ENCODE peak calls at places on chromosomes 11 and 22, in nine cellular contexts. K, Y, G, Z, F, H, P, J and T are unnamed samples.

GRCh38 chr11:67120881-67121710 is 2.0 kb downstream of the KDM2A start:
- DNase-seq in K (peak; percentile 53), Y (no peak), G (no peak), Z (peak; percentile 36), F (no peak), H (no peak), P (no peak), J (peak; percentile 34), T (no peak)

GRCh38 chr22:23133922-23134321 is 7.9 kb downstream of the RSPH14 start:
- DNase-seq in K (no peak), Y (no peak), G (no peak), Z (no peak), F (no peak), H (no peak), P (no peak), J (no peak), T (no peak)

GRCh38 chr11:414333-414857 is 404 bp downstream of the SIGIRR start:
- DNase-seq in K (no peak), Y (no peak), G (no peak), Z (no peak), F (no peak), H (no peak), P (no peak), J (no peak), T (no peak)

GRCh38 chr22:27982630-27983180 is 63.6 kb upstream of the PITPNB start:
- DNase-seq in K (no peak), Y (no peak), G (no peak), Z (no peak), F (no peak), H (no peak), P (no peak), J (no peak), T (no peak)

GRCh38 chr22:48750826-48751440 is 1076.7 kb downstream of the BRD1 start:
- DNase-seq in K (no peak), Y (no peak), G (no peak), Z (no peak), F (no peak), H (no peak), P (no peak), J (no peak), T (no peak)

GRCh38 chr22:45504703-45505341 is 2.1 kb downstream of the FBLN1 start:
- DNase-seq in K (no peak), Y (no peak), G (no peak), Z (peak; percentile 49), F (peak; percentile 43), H (no peak), P (no peak), J (no peak), T (no peak)

GRCh38 chr22:41401781-41402648 is 20.3 kb downstream of the TEF start:
- DNase-seq in K (peak; percentile 87), Y (no peak), G (peak; percentile 81), Z (peak; percentile 35), F (peak; percentile 44), H (no peak), P (no peak), J (peak; percentile 43), T (no peak)

GRCh38 chr22:21916309-21916918 is 36.2 kb downstream of the PPM1F start:
- DNase-seq in K (no peak), Y (no peak), G (no peak), Z (no peak), F (no peak), H (no peak), P (no peak), J (no peak), T (no peak)

GRCh38 chr22:29947410-29948387 is 64.7 kb downstream of the MTMR3 start:
- DNase-seq in K (no peak), Y (no peak), G (no peak), Z (peak; percentile 72), F (no peak), H (no peak), P (no peak), J (no peak), T (no peak)

GRCh38 chr11:130051077-130051476 is 18.6 kb upstream of the APLP2 start:
- DNase-seq in K (no peak), Y (no peak), G (no peak), Z (no peak), F (no peak), H (no peak), P (no peak), J (no peak), T (no peak)

GRCh38 chr11:23406131-23406819 is 546.0 kb upstream of the CCDC179 start:
- DNase-seq in K (no peak), Y (no peak), G (peak; percentile 20), Z (no peak), F (no peak), H (no peak), P (no peak), J (no peak), T (peak; percentile 16)

GRCh38 chr11:69122642-69123431 is 32.9 kb upstream of the SMIM38 start:
- DNase-seq in K (peak; percentile 92), Y (peak; percentile 33), G (peak; percentile 94), Z (peak; percentile 84), F (no peak), H (peak; percentile 13), P (peak; percentile 92), J (peak; percentile 99), T (no peak)

GRCh38 chr11:110069158-110069737 is 23.9 kb upstream of the ZC3H12C start:
- DNase-seq in K (peak; percentile 57), Y (no peak), G (peak; percentile 62), Z (peak; percentile 69), F (peak; percentile 49), H (no peak), P (peak; percentile 3), J (no peak), T (no peak)

GRCh38 chr11:83836883-83837654 is 550.9 kb upstream of the CCDC90B start:
- DNase-seq in K (peak; percentile 13), Y (no peak), G (no peak), Z (peak; percentile 37), F (peak; percentile 10), H (no peak), P (peak; percentile 24), J (peak; percentile 52), T (no peak)

GRCh38 chr11:118688851-118689502 is 9.5 kb upstream of the TREH start:
- DNase-seq in K (no peak), Y (no peak), G (no peak), Z (no peak), F (no peak), H (no peak), P (no peak), J (no peak), T (no peak)
- H3K4me3 ChIP-seq in K (no peak overlapping the region), Y (peak overlapping the region; percentile 74), G (peak overlapping the region; percentile 55), Z (no peak overlapping the region), F (peak overlapping the region; percentile 50), H (no peak overlapping the region), P (peak overlapping the region; percentile 26), J (no peak overlapping the region), T (no peak overlapping the region)

GRCh38 chr11:86511086-86511551 is 136.4 kb downstream of the CCDC81 start:
- DNase-seq in K (no peak), Y (no peak), G (no peak), Z (peak; percentile 79), F (no peak), H (no peak), P (no peak), J (peak; percentile 44), T (no peak)

GRCh38 chr11:86510674-86511073 is 136.0 kb downstream of the CCDC81 start:
- DNase-seq in K (no peak), Y (no peak), G (no peak), Z (no peak), F (no peak), H (no peak), P (no peak), J (no peak), T (no peak)

GRCh38 chr11:86509579-86509978 is 134.9 kb downstream of the CCDC81 start:
- DNase-seq in K (no peak), Y (no peak), G (no peak), Z (peak; percentile 41), F (no peak), H (no peak), P (no peak), J (peak; percentile 51), T (no peak)

GRCh38 chr11:86510097-86510496 is 135.4 kb downstream of the CCDC81 start:
- DNase-seq in K (no peak), Y (no peak), G (no peak), Z (no peak), F (no peak), H (no peak), P (no peak), J (no peak), T (no peak)

GRCh38 chr11:86508604-86509471 is 134.2 kb downstream of the CCDC81 start:
- DNase-seq in K (no peak), Y (no peak), G (no peak), Z (peak; percentile 50), F (no peak), H (no peak), P (no peak), J (peak; percentile 84), T (no peak)
- H3K4me1 ChIP-seq in K (peaks cover 39% of the 10 kb centered on the region), Y (peaks cover 17% of the 10 kb centered on the region), G (peaks cover 23% of the 10 kb centered on the region), Z (peaks cover 4% of the 10 kb centered on the region), F (peaks cover 15% of the 10 kb centered on the region), H (no peaks in the 10 kb centered on the region), P (peaks cover 12% of the 10 kb centered on the region), J (peaks cover 56% of the 10 kb centered on the region), T (peaks cover 3% of the 10 kb centered on the region)

DNA sequence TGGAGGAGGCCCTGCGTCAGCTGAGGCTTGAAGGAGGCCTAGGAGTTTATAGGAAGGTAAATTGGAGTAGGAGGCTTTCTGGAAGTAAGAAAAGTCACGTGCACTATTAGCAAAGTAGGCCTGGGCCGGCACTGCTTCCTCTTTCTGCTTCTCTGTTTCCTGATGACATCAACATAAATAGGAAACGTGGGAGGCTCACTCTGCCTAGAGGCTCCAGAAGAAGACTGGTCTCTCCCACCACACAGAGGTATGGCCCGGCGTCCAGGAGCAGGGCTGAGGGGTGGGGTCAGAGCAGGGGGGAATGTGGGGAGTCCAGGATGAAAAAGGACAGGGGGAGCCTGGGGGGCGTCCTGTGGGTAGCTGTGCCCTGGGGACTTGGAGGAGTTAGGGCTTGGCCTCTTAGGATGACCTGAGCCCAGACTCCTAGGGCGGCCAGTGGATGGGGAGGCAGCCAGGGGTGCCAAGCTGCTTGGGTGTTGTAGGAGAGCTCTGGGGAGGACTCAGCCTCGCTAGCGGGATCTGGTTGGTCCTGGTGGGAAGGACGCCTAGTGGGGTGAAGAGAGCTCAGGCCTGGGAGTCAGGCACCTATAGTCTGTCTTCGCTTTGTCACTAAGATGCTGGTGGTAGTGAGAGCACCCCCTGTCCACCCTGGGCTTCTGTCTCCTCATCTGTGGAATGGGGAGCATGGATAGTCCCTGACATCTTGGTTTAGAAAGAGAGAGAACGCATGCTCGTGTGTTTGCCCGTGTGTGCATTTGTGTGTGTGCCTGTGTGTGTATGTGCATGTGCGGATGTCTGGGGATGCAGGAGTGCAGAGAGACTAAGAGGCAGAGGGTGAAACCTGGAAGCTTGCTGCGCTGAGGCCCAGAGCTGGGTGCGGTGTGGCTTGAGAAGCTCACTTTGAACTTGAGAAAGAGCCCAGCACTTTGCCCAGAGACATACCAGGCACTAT is at the start of gene CSF2RB:
- DNase-seq in K (peak; percentile 60), Y (no peak), G (peak; percentile 86), Z (no peak), F (peak; percentile 34), H (no peak), P (no peak), J (no peak), T (no peak)
- H3K4me3 ChIP-seq in K (peak within 1 kb of the TSS; percentile 41), Y (peak within 1 kb of the TSS; percentile 58), G (peak within 1 kb of the TSS; percentile 53), Z (no peak within 1 kb of the TSS), F (peak within 1 kb of the TSS; percentile 45), H (no peak within 1 kb of the TSS), P (no peak within 1 kb of the TSS), J (no peak within 1 kb of the TSS), T (no peak within 1 kb of the TSS)

DNA sequence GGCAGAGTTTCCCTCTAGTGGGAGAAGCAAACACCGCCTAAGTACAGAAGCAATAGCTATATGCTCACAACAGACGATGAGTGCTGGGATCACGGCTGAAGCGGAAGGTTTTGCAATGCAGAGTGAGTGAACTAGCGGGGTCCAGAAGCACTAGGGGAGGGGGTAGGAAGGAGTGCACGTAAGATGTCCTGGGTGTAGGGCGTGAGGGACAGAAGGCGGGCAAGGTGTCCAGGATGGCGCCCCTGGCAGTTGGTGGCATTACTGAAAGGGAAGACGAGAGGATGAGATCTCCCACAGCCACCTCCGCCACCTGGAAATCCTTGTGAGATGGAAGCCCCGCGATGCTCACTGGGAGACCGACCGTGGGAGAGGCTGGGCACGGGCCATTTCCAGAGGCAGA is 81.0 kb downstream of the ETS1 start:
- DNase-seq in K (no peak), Y (no peak), G (no peak), Z (no peak), F (no peak), H (no peak), P (no peak), J (no peak), T (no peak)
- H3K4me1 ChIP-seq in K (peaks cover 81% of the 10 kb centered on the region), Y (peaks cover 96% of the 10 kb centered on the region), G (peaks cover 99% of the 10 kb centered on the region), Z (peaks cover 69% of the 10 kb centered on the region), F (peaks cover 100% of the 10 kb centered on the region), H (peaks cover 100% of the 10 kb centered on the region), P (peaks cover 3% of the 10 kb centered on the region), J (peaks cover 91% of the 10 kb centered on the region), T (peaks cover 99% of the 10 kb centered on the region)